ENCODE peak calls at places on chromosome 2, in six cellular contexts. T is GM23338, U is HCT116, O is HepG2, L is Panc1, V is K562. B is an unnamed sample. For H3K4me1, the result is how much of the 10 kb centered on the place peaks cover.

GRCh38 chr2:26245810-26246209 is 1.1 kb downstream of the HADHB start:
- ATAC-seq in T (no peak), U (no peak), O (peak), L (no peak), V (peak), B (no peak)

GRCh38 chr2:28359222-28360065 is 33.2 kb upstream of the FOSL2 start:
- ATAC-seq in T (no peak), U (peak), O (peak), L (peak), V (peak), B (no peak)

GRCh38 chr2:218897394-218898108 is 16.9 kb downstream of the WNT10A start:
- ATAC-seq in T (peak), U (no peak), O (peak), L (peak), V (no peak), B (peak)

GRCh38 chr2:55560855-55561254 is 41.3 kb downstream of the CFAP36 start:
- ATAC-seq in T (no peak), U (no peak), O (no peak), L (no peak), V (no peak), B (no peak)

GRCh38 chr2:120552800-120553471 is 182.7 kb upstream of the GLI2 start:
- ATAC-seq in T (peak), U (peak), O (peak), L (peak), V (peak), B (peak)

GRCh38 chr2:170368370-170368769 is 190.4 kb downstream of the MYO3B start:
- ATAC-seq in T (no peak), U (no peak), O (no peak), L (no peak), V (no peak), B (no peak)

GRCh38 chr2:174051741-174052638 is 86.8 kb upstream of the SP3 start:
- ATAC-seq in T (peak), U (peak), O (peak), L (peak), V (peak), B (peak)

GRCh38 chr2:213129311-213129710 is 22.1 kb downstream of the IKZF2 start:
- ATAC-seq in T (no peak), U (no peak), O (no peak), L (no peak), V (no peak), B (no peak)

GRCh38 chr2:179745615-179746263 is 115.7 kb downstream of the ZNF385B start:
- ATAC-seq in T (no peak), U (no peak), O (peak), L (no peak), V (no peak), B (no peak)

GRCh38 chr2:171669121-171669520 is 18.1 kb upstream of the DYNC1I2 start:
- ATAC-seq in T (no peak), U (no peak), O (no peak), L (no peak), V (no peak), B (no peak)
- H3K4me1 ChIP-seq in T (under half), U (under half), O (under half), L (under half), V (under half), B (under half)

GRCh38 chr2:1309507-1309906 is 103.8 kb upstream of the TPO start:
- ATAC-seq in T (peak), U (no peak), O (no peak), L (no peak), V (no peak), B (no peak)

GRCh38 chr2:1310866-1311265 is 102.4 kb upstream of the TPO start:
- ATAC-seq in T (no peak), U (no peak), O (no peak), L (no peak), V (no peak), B (no peak)

GRCh38 chr2:1314254-1314653 is 99.0 kb upstream of the TPO start:
- ATAC-seq in T (no peak), U (no peak), O (no peak), L (no peak), V (no peak), B (no peak)

GRCh38 chr2:1310202-1310601 is 103.1 kb upstream of the TPO start:
- ATAC-seq in T (no peak), U (no peak), O (no peak), L (no peak), V (no peak), B (no peak)

GRCh38 chr2:1313240-1313924 is 99.9 kb upstream of the TPO start:
- ATAC-seq in T (no peak), U (no peak), O (no peak), L (no peak), V (no peak), B (no peak)
- TF ChIP-seq CTCF in T (no peak), U (no peak), O (no peak), L (no peak), V (no peak), B (no peak)

DNA sequence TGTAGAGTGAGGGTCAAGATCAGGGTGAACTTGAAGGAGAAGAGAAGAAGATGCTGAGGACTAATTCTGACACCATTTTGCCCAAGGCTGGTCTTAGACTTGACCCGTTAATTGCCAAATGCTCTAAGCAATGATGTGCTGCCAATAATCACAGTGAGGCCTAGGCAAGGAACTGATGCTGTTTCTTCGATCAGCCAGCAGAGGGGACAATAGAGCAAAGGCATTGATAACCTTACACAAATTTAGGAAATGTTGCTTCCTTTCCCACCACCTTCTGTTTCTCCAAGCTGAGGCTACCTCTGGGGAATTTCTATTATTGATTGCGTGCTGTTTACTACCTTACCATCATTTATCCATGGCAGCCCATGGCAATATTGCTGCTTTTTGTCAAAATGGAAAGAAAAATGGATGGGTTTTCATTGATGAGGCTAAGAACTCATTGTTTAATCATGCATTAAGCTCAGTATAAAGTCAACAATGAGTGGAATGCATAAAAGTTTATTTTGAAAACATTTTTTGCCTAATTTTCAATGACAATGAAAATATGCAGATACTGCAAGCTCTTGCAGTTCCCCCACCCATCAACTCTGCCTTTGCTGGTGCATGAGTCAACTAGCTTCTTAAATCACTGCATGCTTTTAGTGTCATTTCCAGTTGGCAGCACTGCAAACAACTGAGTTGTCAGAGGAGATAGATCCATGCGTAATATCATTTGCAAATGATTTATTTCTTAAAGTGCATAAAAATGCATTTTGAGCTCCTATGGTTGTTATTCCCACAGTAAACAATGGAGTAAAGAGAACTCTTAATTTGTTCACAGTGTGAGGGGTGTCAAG is 116.4 kb upstream of the NYAP2 start:
- ATAC-seq in T (peak), U (peak), O (peak), L (no peak), V (no peak), B (no peak)
- TF ChIP-seq POLR2AphosphoS5 in T (no peak), U (no peak), O (no peak), L (no peak), V (no peak), B (no peak)

DNA sequence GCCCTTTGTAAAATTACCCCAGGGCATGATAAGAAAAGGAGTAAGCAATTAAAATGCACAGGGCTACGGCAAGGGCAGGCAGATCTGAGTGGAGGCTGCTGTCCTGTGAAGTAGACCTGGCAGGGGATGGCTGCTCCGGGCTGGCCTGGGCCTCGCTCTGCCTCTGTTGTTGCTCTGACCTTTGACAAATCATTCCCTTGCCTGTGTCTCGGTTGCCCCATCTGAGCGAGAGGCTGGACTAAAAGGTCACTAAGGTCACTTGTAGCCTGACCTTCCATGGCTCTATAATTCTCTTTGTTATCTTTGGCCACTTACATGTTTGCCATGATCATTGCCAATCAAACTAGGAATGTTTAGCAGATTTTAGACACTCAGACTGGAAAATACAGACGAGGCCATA is 118.1 kb downstream of the KLHL29 start:
- ATAC-seq in T (no peak), U (no peak), O (peak), L (no peak), V (no peak), B (no peak)
- H3K4me1 ChIP-seq in T (under half), U (under half), O (under half), L (under half), V (under half), B (half or more)

B was measured in gastroesophageal sphincter.